ENCODE peak calls at places on chromosomes 11 and 22, in eight cellular contexts. W is upper lobe of left lung, Q is GM12878, L is right lobe of liver, M is IMR-90, Z is HepG2, U is HCT116, E is A549. H is an unnamed sample.
A peak's percentile ranks its signal among the peaks of the same experiment; 100 is the strongest.

GRCh38 chr11:24406980-24407379 is 89.9 kb upstream of the LUZP2 start:
- ATAC-seq in W (no peak), Q (no peak), L (no peak), M (no peak), Z (no peak), U (no peak), E (no peak), H (no peak)

GRCh38 chr11:134988495-134988894 is 576.5 kb upstream of the B3GAT1 start:
- ATAC-seq in W (no peak), Q (no peak), L (no peak), M (no peak), Z (no peak), U (no peak), E (no peak), H (no peak)

GRCh38 chr22:25710501-25710900 is 31.5 kb upstream of the MYO18B start:
- ATAC-seq in W (no peak), Q (no peak), L (no peak), M (no peak), Z (no peak), U (no peak), E (no peak), H (no peak)

GRCh38 chr22:36385491-36386350 is 2.0 kb downstream of the MYH9 start:
- ATAC-seq in W (peak; percentile 27), Q (peak; percentile 12), L (peak; percentile 40), M (no peak), Z (peak; percentile 2), U (no peak), E (peak; percentile 3), H (peak; percentile 30)

GRCh38 chr11:70667767-70668166 is 269.4 kb downstream of the CTTN start:
- ATAC-seq in W (no peak), Q (no peak), L (peak; percentile 82), M (no peak), Z (peak; percentile 74), U (no peak), E (no peak), H (no peak)

GRCh38 chr22:34080501-34080900 is 160.2 kb upstream of the LARGE1 start:
- ATAC-seq in W (no peak), Q (no peak), L (no peak), M (no peak), Z (no peak), U (no peak), E (no peak), H (no peak)

GRCh38 chr11:102946237-102946636 is 9.3 kb downstream of the MMP13 start:
- ATAC-seq in W (no peak), Q (no peak), L (no peak), M (no peak), Z (no peak), U (no peak), E (no peak), H (no peak)

GRCh38 chr11:47950396-47950795 is 30.0 kb upstream of the PTPRJ start:
- ATAC-seq in W (no peak), Q (peak; percentile 88), L (no peak), M (no peak), Z (no peak), U (no peak), E (no peak), H (no peak)

GRCh38 chr22:43213066-43213465 is 26.1 kb upstream of the TTLL12 start:
- ATAC-seq in W (no peak), Q (no peak), L (no peak), M (peak; percentile 56), Z (peak; percentile 17), U (peak; percentile 92), E (no peak), H (no peak)

GRCh38 chr11:106482920-106483761 is 405.7 kb downstream of the AASDHPPT start:
- ATAC-seq in W (no peak), Q (no peak), L (no peak), M (peak; percentile 77), Z (no peak), U (peak; percentile 63), E (no peak), H (no peak)

GRCh38 chr11:11582261-11582701 is 39.5 kb downstream of the GALNT18 start:
- ATAC-seq in W (no peak), Q (no peak), L (no peak), M (no peak), Z (no peak), U (no peak), E (no peak), H (no peak)

GRCh38 chr11:119878990-119879389 is 150.0 kb upstream of the NECTIN1 start:
- ATAC-seq in W (no peak), Q (no peak), L (peak; percentile 84), M (no peak), Z (no peak), U (no peak), E (no peak), H (no peak)

GRCh38 chr22:20436309-20437252 is 1.0 kb downstream of the SCARF2 start:
- ATAC-seq in W (no peak), Q (no peak), L (no peak), M (peak; percentile 65), Z (peak; percentile 43), U (no peak), E (no peak), H (peak; percentile 39)

GRCh38 chr11:67438121-67438902 is 830 bp upstream of the PTPRCAP start:
- ATAC-seq in W (no peak), Q (peak; percentile 51), L (no peak), M (no peak), Z (no peak), U (no peak), E (no peak), H (no peak)

GRCh38 chr11:67435727-67436458 is 1.6 kb downstream of the PTPRCAP start:
- ATAC-seq in W (no peak), Q (peak; percentile 0), L (no peak), M (no peak), Z (no peak), U (no peak), E (no peak), H (no peak)

GRCh38 chr11:67435031-67435726 is 2.3 kb downstream of the PTPRCAP start:
- ATAC-seq in W (no peak), Q (no peak), L (no peak), M (no peak), Z (no peak), U (no peak), E (no peak), H (no peak)

GRCh38 chr11:67436459-67437081 is 912 bp downstream of the PTPRCAP start:
- ATAC-seq in W (no peak), Q (peak; percentile 66), L (peak; percentile 13), M (no peak), Z (no peak), U (no peak), E (peak; percentile 9), H (no peak)

DNA sequence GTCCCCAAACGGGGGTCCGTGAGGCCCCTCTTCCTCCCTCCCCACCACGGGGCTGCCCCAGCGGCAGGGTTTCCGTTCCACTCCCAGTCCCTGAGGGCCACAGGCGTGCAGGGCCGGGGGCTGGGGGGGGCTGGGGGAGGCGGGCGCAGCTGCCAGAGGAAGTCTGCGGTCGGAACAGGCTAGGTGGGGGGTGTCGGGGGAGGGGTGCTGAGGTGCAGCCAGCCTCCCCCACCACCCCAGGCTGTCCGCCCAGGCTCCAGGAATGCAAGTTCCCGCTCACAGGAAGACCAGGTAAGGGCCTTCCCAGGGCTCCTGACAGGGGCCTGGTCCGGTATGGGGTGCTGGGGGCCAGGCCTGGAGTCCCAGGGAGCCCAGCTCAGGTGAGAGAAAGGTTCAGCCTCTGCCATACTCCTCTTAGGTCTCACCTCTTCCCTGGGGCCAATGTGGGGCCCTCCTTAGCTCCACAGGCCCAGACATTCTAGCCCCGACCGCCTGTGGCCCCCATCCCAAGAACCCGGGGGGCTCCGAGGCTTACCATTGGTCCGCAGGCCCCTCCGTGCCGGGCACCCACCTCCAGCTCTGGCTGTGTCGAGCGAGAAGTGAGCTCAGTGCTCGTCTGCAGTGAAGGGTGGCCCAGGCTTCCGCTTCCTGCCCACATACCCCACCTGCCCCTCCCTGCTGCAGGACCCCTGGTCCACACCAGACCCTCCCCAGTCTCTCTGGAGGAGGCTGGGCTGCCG is at the start of gene PTPRCAP:
- ATAC-seq in W (no peak), Q (peak; percentile 46), L (peak; percentile 30), M (no peak), Z (no peak), U (no peak), E (no peak), H (no peak)
- H3K27ac ChIP-seq in W (peak within 1 kb of the TSS; percentile 48), Q (peak within 1 kb of the TSS; percentile 99), L (no peak within 1 kb of the TSS), M (no peak within 1 kb of the TSS), Z (no peak within 1 kb of the TSS), U (peak within 1 kb of the TSS; percentile 8), E (no peak within 1 kb of the TSS), H (no peak within 1 kb of the TSS)

DNA sequence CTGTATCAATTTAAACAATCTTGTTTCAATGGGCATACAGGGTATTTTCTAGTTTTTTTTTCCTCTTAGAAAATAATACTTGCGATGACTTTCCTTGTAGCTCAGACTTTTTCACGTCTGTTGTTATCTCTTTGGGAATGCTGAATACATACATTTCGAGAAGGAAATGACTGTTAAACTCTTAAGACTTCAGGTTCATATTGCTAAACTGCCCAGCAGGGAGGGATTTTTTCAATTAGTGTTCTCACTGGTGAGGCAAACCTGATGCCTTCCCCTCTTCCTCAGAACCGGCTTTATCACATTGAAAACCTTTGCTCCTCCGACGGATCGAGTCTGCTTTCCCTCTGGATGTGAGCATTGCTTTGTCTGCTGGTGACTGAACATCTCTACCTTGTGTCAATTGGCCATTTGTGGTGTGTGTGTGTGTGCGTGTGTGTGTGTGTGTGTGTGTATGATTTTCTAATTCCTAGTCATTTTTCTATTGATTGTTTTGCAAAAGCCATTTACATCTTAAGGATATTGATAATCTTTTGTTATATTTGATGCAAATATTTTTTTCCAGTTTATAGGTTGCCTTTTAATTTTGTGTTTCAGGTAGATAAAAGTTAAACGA is 6.6 kb downstream of the NEAT1 start:
- ATAC-seq in W (no peak), Q (peak; percentile 1), L (peak; percentile 2), M (no peak), Z (no peak), U (no peak), E (peak; percentile 9), H (peak; percentile 2)
- TF ChIP-seq POLR2A in W (no peak), Q (peak; percentile 46), L (peak; percentile 24), M (peak; percentile 74), Z (peak; percentile 85), U (peak; percentile 59), E (peak; percentile 69), H (peak; percentile 53)

DNA sequence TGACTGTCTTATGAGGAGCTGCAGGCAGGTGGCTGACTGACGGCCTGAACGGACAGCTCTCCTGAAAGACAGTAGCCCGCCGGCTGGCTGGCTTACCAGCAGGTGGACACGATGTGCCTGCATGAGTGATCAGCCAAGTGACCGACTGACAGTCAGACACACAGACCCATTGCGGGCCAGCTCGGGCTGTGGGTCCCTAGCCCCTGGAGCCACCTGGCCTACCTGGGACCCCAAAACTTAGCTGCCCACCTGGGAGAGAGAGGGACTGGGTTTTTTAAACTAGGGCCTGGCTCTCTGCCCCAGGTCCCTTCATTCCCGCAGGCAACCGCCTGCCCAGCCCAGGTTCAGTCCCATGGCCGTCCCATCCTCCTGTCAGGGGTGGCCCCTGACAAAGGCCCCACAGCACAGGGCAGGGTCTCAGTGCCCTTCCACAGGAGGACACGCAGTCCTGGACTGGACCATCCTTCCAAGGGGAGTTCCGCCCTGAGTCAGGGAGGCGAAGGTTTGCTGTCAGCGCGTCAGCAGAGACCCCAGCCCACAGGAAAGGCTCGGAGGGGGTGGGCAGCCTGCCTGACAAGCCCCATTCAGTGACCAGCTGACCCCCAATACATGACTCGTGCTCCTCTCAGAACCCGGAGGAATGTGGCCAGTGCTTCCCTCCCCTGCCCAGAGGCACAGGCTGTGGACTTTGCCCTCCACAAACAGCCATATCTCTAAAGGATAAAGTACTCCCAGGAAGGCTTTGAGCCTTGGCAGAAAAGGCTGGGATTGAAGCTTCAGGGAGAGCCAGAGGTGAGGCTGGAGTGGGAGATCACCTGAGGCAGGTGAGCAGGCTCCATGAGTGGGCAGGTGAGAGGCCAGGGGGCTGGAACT is 8.4 kb downstream of the SLCO2B1 start:
- ATAC-seq in W (no peak), Q (no peak), L (peak; percentile 60), M (no peak), Z (peak; percentile 68), U (no peak), E (no peak), H (no peak)
- H3K27ac ChIP-seq in W (peak overlapping the region; percentile 91), Q (no peak overlapping the region), L (peak overlapping the region; percentile 97), M (no peak overlapping the region), Z (peak overlapping the region; percentile 89), U (no peak overlapping the region), E (peak overlapping the region; percentile 47), H (peak overlapping the region; percentile 62)

GRCh38 chr11:85854212-85854556 is 999 bp upstream of the CCDC83 start:
- ATAC-seq in W (no peak), Q (no peak), L (no peak), M (no peak), Z (no peak), U (no peak), E (no peak), H (no peak)
- TF ChIP-seq POLR2A in W (no peak), Q (no peak), L (no peak), M (no peak), Z (no peak), U (no peak), E (no peak), H (no peak)

H was measured in gastroesophageal sphincter.